ENCODE peak calls at places on chromosome 12, in four cellular contexts. One of them, this sample, is unnamed.

GRCh38 chr12:122350444-122350843 is 72.0 kb downstream of the CLIP1 start:
- DNase-seq in A549: no peak
- DNase-seq in K562: no peak
- DNase-seq in HepG2: no peak
- DNase-seq in this sample: no peak

GRCh38 chr12:111151441-111151840 is 217.5 kb downstream of the PHETA1 start:
- DNase-seq in A549: no peak
- DNase-seq in K562: no peak
- DNase-seq in HepG2: no peak
- DNase-seq in this sample: no peak

GRCh38 chr12:105013892-105014291 is 27.8 kb downstream of the NOPCHAP1 start:
- DNase-seq in A549: no peak
- DNase-seq in K562: no peak
- DNase-seq in HepG2: no peak
- DNase-seq in this sample: no peak

GRCh38 chr12:40727774-40728483 is 35.7 kb downstream of the CNTN1 start:
- DNase-seq in A549: peak; percentile 90
- DNase-seq in K562: no peak
- DNase-seq in HepG2: no peak
- DNase-seq in this sample: no peak

GRCh38 chr12:15152864-15153263 is 68.4 kb downstream of the RERG start:
- DNase-seq in A549: peak; percentile 48
- DNase-seq in HepG2: no peak
- DNase-seq in K562: no peak
- DNase-seq in this sample: no peak

GRCh38 chr12:65300679-65301349 is 22.3 kb downstream of the MSRB3 start:
- DNase-seq in K562: peak; percentile 41
- DNase-seq in A549: peak; percentile 56
- DNase-seq in HepG2: peak; percentile 34
- DNase-seq in this sample: peak; percentile 37

GRCh38 chr12:1593232-1594044 is 943 bp downstream of the FBXL14 start:
- DNase-seq in K562: peak; percentile 46
- DNase-seq in HepG2: no peak
- DNase-seq in A549: peak; percentile 55
- DNase-seq in this sample: peak; percentile 60

GRCh38 chr12:131115766-131116165 is 162.1 kb downstream of the ADGRD1 start:
- DNase-seq in A549: no peak
- DNase-seq in K562: no peak
- DNase-seq in HepG2: no peak
- DNase-seq in this sample: no peak

GRCh38 chr12:45216297-45216982 is 545 bp downstream of the ANO6 start:
- DNase-seq in K562: peak; percentile 65
- DNase-seq in A549: peak; percentile 59
- DNase-seq in HepG2: peak; percentile 30
- DNase-seq in this sample: peak; percentile 62

GRCh38 chr12:105601158-105601557 is 270.7 kb downstream of the C12orf75 start:
- DNase-seq in HepG2: no peak
- DNase-seq in A549: no peak
- DNase-seq in K562: no peak
- DNase-seq in this sample: no peak

GRCh38 chr12:100187068-100187467 is 13.5 kb upstream of the ACTR6 start:
- DNase-seq in HepG2: no peak
- DNase-seq in A549: no peak
- DNase-seq in K562: no peak
- DNase-seq in this sample: no peak

GRCh38 chr12:113464852-113465719 is 6.6 kb downstream of the LHX5 start:
- DNase-seq in HepG2: no peak
- DNase-seq in A549: no peak
- DNase-seq in K562: peak; percentile 28
- DNase-seq in this sample: no peak

GRCh38 chr12:79407671-79408622 is 282.8 kb downstream of the PAWR start:
- DNase-seq in A549: peak; percentile 85
- DNase-seq in HepG2: peak; percentile 74
- DNase-seq in K562: peak; percentile 6
- DNase-seq in this sample: peak; percentile 64

GRCh38 chr12:112891093-112892024 is 15.4 kb upstream of the OAS1 start:
- DNase-seq in K562: no peak
- DNase-seq in HepG2: no peak
- DNase-seq in A549: no peak
- DNase-seq in this sample: no peak

GRCh38 chr12:27845187-27845586 is 65.2 kb upstream of the MANSC4 start:
- DNase-seq in K562: no peak
- DNase-seq in HepG2: no peak
- DNase-seq in A549: no peak
- DNase-seq in this sample: no peak

GRCh38 chr12:47977046-47977771 is 13.8 kb downstream of the TMEM106C start:
- DNase-seq in A549: no peak
- DNase-seq in HepG2: no peak
- DNase-seq in K562: no peak
- DNase-seq in this sample: no peak

GRCh38 chr12:130932061-130932650 is 21.6 kb upstream of the ADGRD1 start:
- DNase-seq in K562: no peak
- DNase-seq in HepG2: no peak
- DNase-seq in A549: no peak
- DNase-seq in this sample: no peak

GRCh38 chr12:52245962-52246577 is 13.0 kb downstream of the KRT7 start:
- DNase-seq in K562: no peak
- DNase-seq in A549: peak; percentile 65
- DNase-seq in HepG2: no peak
- DNase-seq in this sample: no peak

GRCh38 chr12:42173961-42174521 is 29.4 kb upstream of the GXYLT1 start:
- DNase-seq in HepG2: no peak
- DNase-seq in A549: no peak
- DNase-seq in K562: no peak
- DNase-seq in this sample: no peak

GRCh38 chr12:124663206-124663605 is 95.8 kb upstream of the NCOR2 start:
- DNase-seq in A549: no peak
- DNase-seq in HepG2: peak; percentile 54
- DNase-seq in K562: no peak
- DNase-seq in this sample: no peak

GRCh38 chr12:114903394-114903748 is 219.4 kb upstream of the TBX3 start:
- DNase-seq in HepG2: no peak
- DNase-seq in A549: no peak
- DNase-seq in K562: no peak
- DNase-seq in this sample: no peak

GRCh38 chr12:9256758-9257405 is 48.7 kb upstream of the PZP start:
- DNase-seq in HepG2: no peak
- DNase-seq in K562: no peak
- DNase-seq in A549: no peak
- DNase-seq in this sample: no peak

GRCh38 chr12:1670244-1670814 is 20.5 kb upstream of the ADIPOR2 start:
- DNase-seq in A549: no peak
- DNase-seq in HepG2: no peak
- DNase-seq in K562: no peak
- DNase-seq in this sample: no peak

GRCh38 chr12:83323866-83324265 is 637.2 kb downstream of the TMTC2 start:
- DNase-seq in K562: no peak
- DNase-seq in A549: no peak
- DNase-seq in HepG2: no peak
- DNase-seq in this sample: no peak

GRCh38 chr12:122148657-122149056 is 25.4 kb downstream of the IL31 start:
- DNase-seq in A549: no peak
- DNase-seq in HepG2: no peak
- DNase-seq in K562: no peak
- DNase-seq in this sample: no peak

GRCh38 chr12:4197922-4198763 is 75.4 kb upstream of the CCND2 start:
- DNase-seq in K562: no peak
- DNase-seq in A549: no peak
- DNase-seq in HepG2: no peak
- DNase-seq in this sample: no peak

GRCh38 chr12:124259168-124260066 is 35.5 kb upstream of the RFLNA start:
- DNase-seq in HepG2: no peak
- DNase-seq in A549: no peak
- DNase-seq in K562: peak; percentile 85
- DNase-seq in this sample: no peak

GRCh38 chr12:108640802-108641445 is 7.2 kb upstream of the SELPLG start:
- DNase-seq in K562: peak; percentile 93
- DNase-seq in A549: no peak
- DNase-seq in HepG2: no peak
- DNase-seq in this sample: no peak

GRCh38 chr12:126397071-126397571 is 1331.9 kb downstream of the AACS start:
- DNase-seq in HepG2: no peak
- DNase-seq in A549: no peak
- DNase-seq in K562: no peak
- DNase-seq in this sample: no peak

GRCh38 chr12:46406352-46407027 is 33.9 kb upstream of the SLC38A2 start:
- DNase-seq in HepG2: no peak
- DNase-seq in A549: no peak
- DNase-seq in K562: peak; percentile 17
- DNase-seq in this sample: no peak

GRCh38 chr12:116153983-116154382 is 123.5 kb downstream of the MED13L start:
- DNase-seq in K562: no peak
- DNase-seq in HepG2: no peak
- DNase-seq in A549: no peak
- DNase-seq in this sample: no peak

GRCh38 chr12:54220092-54220557 is 31.3 kb upstream of the SMUG1 start:
- DNase-seq in HepG2: peak; percentile 45
- DNase-seq in K562: peak; percentile 88
- DNase-seq in A549: peak; percentile 81
- DNase-seq in this sample: peak; percentile 86

GRCh38 chr12:58067610-58068387 is 126.4 kb downstream of the ATP23 start:
- DNase-seq in HepG2: no peak
- DNase-seq in K562: no peak
- DNase-seq in A549: peak; percentile 23
- DNase-seq in this sample: no peak

GRCh38 chr12:67422081-67422480 is 152.9 kb downstream of the CAND1 start:
- DNase-seq in K562: no peak
- DNase-seq in HepG2: no peak
- DNase-seq in A549: no peak
- DNase-seq in this sample: no peak

GRCh38 chr12:76558684-76559276 is 791 bp downstream of the OSBPL8 start:
- DNase-seq in HepG2: peak; percentile 27
- DNase-seq in K562: peak; percentile 73
- DNase-seq in A549: peak; percentile 30
- DNase-seq in this sample: peak; percentile 44

GRCh38 chr12:104288635-104289258 is 14.8 kb upstream of the EID3 start:
- DNase-seq in K562: peak; percentile 96
- DNase-seq in HepG2: peak; percentile 93
- DNase-seq in A549: peak; percentile 95
- DNase-seq in this sample: peak; percentile 86

GRCh38 chr12:122244565-122245371 is 18.9 kb upstream of the DIABLO start:
- DNase-seq in HepG2: no peak
- DNase-seq in K562: no peak
- DNase-seq in A549: no peak
- DNase-seq in this sample: no peak

DNA sequence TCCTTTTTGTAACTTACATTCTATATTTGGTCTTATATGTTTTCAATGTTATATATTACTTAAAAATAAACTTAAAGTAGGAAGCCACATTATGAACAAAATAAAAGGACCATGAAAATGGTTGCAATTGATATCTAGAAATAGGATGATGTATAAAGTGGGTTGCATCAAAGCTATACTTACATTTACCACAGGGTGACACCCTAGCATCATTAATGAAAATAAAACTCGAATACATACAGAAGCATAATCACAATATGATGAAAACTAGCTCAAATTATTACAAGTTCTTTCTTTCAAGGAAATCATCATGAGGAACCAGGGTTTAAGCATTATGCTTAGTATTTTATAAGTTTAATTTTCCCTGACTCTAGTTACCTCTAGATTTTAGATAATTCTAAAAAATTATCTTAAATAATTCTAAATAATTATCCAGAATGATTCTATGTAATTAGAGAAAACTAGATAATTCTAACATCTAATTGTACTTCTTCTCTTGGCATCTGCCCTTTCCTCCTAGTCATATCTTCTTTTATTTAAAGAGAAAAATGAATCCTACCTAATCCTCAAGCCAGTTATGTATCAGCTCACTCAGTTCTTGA is 31.2 kb downstream of the TAS2R7 start:
- DNase-seq in K562: peak; percentile 17
- DNase-seq in A549: peak; percentile 44
- DNase-seq in HepG2: peak; percentile 24
- DNase-seq in this sample: no peak
- TF ChIP-seq NR3C1 in K562: no peak
- TF ChIP-seq NR3C1 in A549: no peak
- TF ChIP-seq NR3C1 in HepG2: no peak
- TF ChIP-seq NR3C1 in this sample: no peak

GRCh38 chr12:51036165-51036765 is 10.1 kb upstream of the SLC11A2 start:
- DNase-seq in HepG2: peak; percentile 28
- DNase-seq in A549: no peak
- DNase-seq in K562: no peak
- DNase-seq in this sample: no peak
- TF ChIP-seq NR3C1 in HepG2: no peak
- TF ChIP-seq NR3C1 in A549: no peak
- TF ChIP-seq NR3C1 in K562: no peak
- TF ChIP-seq NR3C1 in this sample: no peak

GRCh38 chr12:89161553-89161952 is 190.7 kb downstream of the DUSP6 start:
- DNase-seq in HepG2: no peak
- DNase-seq in A549: no peak
- DNase-seq in K562: no peak
- DNase-seq in this sample: no peak
- TF ChIP-seq NR3C1 in HepG2: no peak
- TF ChIP-seq NR3C1 in A549: no peak
- TF ChIP-seq NR3C1 in K562: no peak
- TF ChIP-seq NR3C1 in this sample: no peak

GRCh38 chr12:98814254-98814653 is 169.2 kb downstream of the APAF1 start:
- DNase-seq in K562: no peak
- DNase-seq in A549: no peak
- DNase-seq in HepG2: no peak
- DNase-seq in this sample: no peak
- TF ChIP-seq NR3C1 in K562: no peak
- TF ChIP-seq NR3C1 in A549: no peak
- TF ChIP-seq NR3C1 in HepG2: no peak
- TF ChIP-seq NR3C1 in this sample: no peak